ENCODE peak calls at places on chromosomes 6 and 20, in five cellular contexts. One of them, this sample, is unnamed.

GRCh38 chr6:120214097-120214496 is 864.5 kb upstream of the MAN1A1 start:
- DNase-seq in epithelial cell of esophagus: peak
- DNase-seq in fibroblast of mammary gland: peak
- DNase-seq in SK-N-SH: no peak
- DNase-seq in mesothelial cell of epicardium: no peak
- DNase-seq in this sample: no peak

GRCh38 chr6:159461998-159462397 is 231.0 kb downstream of the SOD2 start:
- DNase-seq in mesothelial cell of epicardium: no peak
- DNase-seq in fibroblast of mammary gland: no peak
- DNase-seq in SK-N-SH: no peak
- DNase-seq in epithelial cell of esophagus: no peak
- DNase-seq in this sample: no peak

GRCh38 chr6:101741474-101742171 is 348.1 kb downstream of the GRIK2 start:
- DNase-seq in SK-N-SH: no peak
- DNase-seq in fibroblast of mammary gland: no peak
- DNase-seq in epithelial cell of esophagus: no peak
- DNase-seq in mesothelial cell of epicardium: no peak
- DNase-seq in this sample: no peak

GRCh38 chr6:12356983-12357972 is 67.1 kb downstream of the EDN1 start:
- DNase-seq in epithelial cell of esophagus: peak
- DNase-seq in mesothelial cell of epicardium: no peak
- DNase-seq in SK-N-SH: no peak
- DNase-seq in fibroblast of mammary gland: peak
- DNase-seq in this sample: no peak

GRCh38 chr20:56418385-56418861 is 6.4 kb downstream of the CASS4 start:
- DNase-seq in SK-N-SH: no peak
- DNase-seq in mesothelial cell of epicardium: no peak
- DNase-seq in fibroblast of mammary gland: peak
- DNase-seq in epithelial cell of esophagus: no peak
- DNase-seq in this sample: no peak

GRCh38 chr6:151436814-151437213 is 15.1 kb downstream of the RMND1 start:
- DNase-seq in SK-N-SH: no peak
- DNase-seq in mesothelial cell of epicardium: no peak
- DNase-seq in epithelial cell of esophagus: peak
- DNase-seq in fibroblast of mammary gland: peak
- DNase-seq in this sample: no peak

GRCh38 chr6:138480279-138480949 is 18.9 kb downstream of the NHSL1 start:
- DNase-seq in SK-N-SH: no peak
- DNase-seq in epithelial cell of esophagus: no peak
- DNase-seq in mesothelial cell of epicardium: no peak
- DNase-seq in fibroblast of mammary gland: no peak
- DNase-seq in this sample: no peak

GRCh38 chr6:102766946-102767345 is 1373.4 kb downstream of the GRIK2 start:
- DNase-seq in epithelial cell of esophagus: peak
- DNase-seq in fibroblast of mammary gland: peak
- DNase-seq in SK-N-SH: no peak
- DNase-seq in mesothelial cell of epicardium: no peak
- DNase-seq in this sample: no peak

GRCh38 chr20:56373942-56374341 is 15.2 kb downstream of the FAM210B start:
- DNase-seq in mesothelial cell of epicardium: no peak
- DNase-seq in fibroblast of mammary gland: peak
- DNase-seq in SK-N-SH: no peak
- DNase-seq in epithelial cell of esophagus: peak
- DNase-seq in this sample: no peak

GRCh38 chr6:2841264-2842138 is at the start of gene SERPINB1:
- DNase-seq in fibroblast of mammary gland: peak
- DNase-seq in SK-N-SH: peak
- DNase-seq in epithelial cell of esophagus: peak
- DNase-seq in mesothelial cell of epicardium: peak
- DNase-seq in this sample: peak

GRCh38 chr20:23147964-23148720 is 62.0 kb upstream of the CD93 start:
- DNase-seq in fibroblast of mammary gland: peak
- DNase-seq in SK-N-SH: no peak
- DNase-seq in mesothelial cell of epicardium: no peak
- DNase-seq in epithelial cell of esophagus: peak
- DNase-seq in this sample: no peak

GRCh38 chr6:18509871-18510643 is 122.9 kb downstream of the RNF144B start:
- DNase-seq in SK-N-SH: no peak
- DNase-seq in mesothelial cell of epicardium: no peak
- DNase-seq in fibroblast of mammary gland: no peak
- DNase-seq in epithelial cell of esophagus: no peak
- DNase-seq in this sample: no peak

GRCh38 chr6:39009476-39009875 is 39.1 kb upstream of the GLP1R start:
- DNase-seq in mesothelial cell of epicardium: no peak
- DNase-seq in epithelial cell of esophagus: no peak
- DNase-seq in fibroblast of mammary gland: no peak
- DNase-seq in SK-N-SH: no peak
- DNase-seq in this sample: no peak

GRCh38 chr6:50718566-50718965 is 5.2 kb downstream of the TFAP2D start:
- DNase-seq in SK-N-SH: no peak
- DNase-seq in epithelial cell of esophagus: no peak
- DNase-seq in mesothelial cell of epicardium: no peak
- DNase-seq in fibroblast of mammary gland: no peak
- DNase-seq in this sample: no peak

GRCh38 chr20:44104807-44105517 is 82.0 kb downstream of the JPH2 start:
- DNase-seq in fibroblast of mammary gland: peak
- DNase-seq in epithelial cell of esophagus: peak
- DNase-seq in mesothelial cell of epicardium: no peak
- DNase-seq in SK-N-SH: peak
- DNase-seq in this sample: no peak

GRCh38 chr6:16033214-16033613 is 95.7 kb upstream of the MYLIP start:
- DNase-seq in mesothelial cell of epicardium: no peak
- DNase-seq in SK-N-SH: no peak
- DNase-seq in epithelial cell of esophagus: no peak
- DNase-seq in fibroblast of mammary gland: no peak
- DNase-seq in this sample: no peak

GRCh38 chr6:113634352-113635163 is 222.6 kb upstream of the MARCKS start:
- DNase-seq in fibroblast of mammary gland: peak
- DNase-seq in epithelial cell of esophagus: peak
- DNase-seq in mesothelial cell of epicardium: no peak
- DNase-seq in SK-N-SH: no peak
- DNase-seq in this sample: no peak

GRCh38 chr20:61956396-61957342 is 109.0 kb downstream of the TAF4 start:
- DNase-seq in fibroblast of mammary gland: peak
- DNase-seq in epithelial cell of esophagus: no peak
- DNase-seq in SK-N-SH: no peak
- DNase-seq in mesothelial cell of epicardium: peak
- DNase-seq in this sample: no peak

GRCh38 chr20:20017852-20018245 is 687 bp downstream of the NAA20 start:
- DNase-seq in fibroblast of mammary gland: no peak
- DNase-seq in epithelial cell of esophagus: peak
- DNase-seq in SK-N-SH: no peak
- DNase-seq in mesothelial cell of epicardium: no peak
- DNase-seq in this sample: no peak

GRCh38 chr6:55734256-55734655 is 141.1 kb downstream of the BMP5 start:
- DNase-seq in epithelial cell of esophagus: peak
- DNase-seq in SK-N-SH: no peak
- DNase-seq in fibroblast of mammary gland: no peak
- DNase-seq in mesothelial cell of epicardium: no peak
- DNase-seq in this sample: no peak

GRCh38 chr6:4402477-4402976 is 267.2 kb upstream of the ECI2 start:
- DNase-seq in fibroblast of mammary gland: peak
- DNase-seq in epithelial cell of esophagus: peak
- DNase-seq in SK-N-SH: no peak
- DNase-seq in mesothelial cell of epicardium: no peak
- DNase-seq in this sample: no peak

GRCh38 chr6:148217921-148218320 is 124.7 kb upstream of the SASH1 start:
- DNase-seq in epithelial cell of esophagus: no peak
- DNase-seq in fibroblast of mammary gland: no peak
- DNase-seq in mesothelial cell of epicardium: no peak
- DNase-seq in SK-N-SH: no peak
- DNase-seq in this sample: no peak

GRCh38 chr6:2990179-2990931 is 9.3 kb upstream of the NQO2 start:
- DNase-seq in mesothelial cell of epicardium: peak
- DNase-seq in SK-N-SH: no peak
- DNase-seq in fibroblast of mammary gland: peak
- DNase-seq in epithelial cell of esophagus: peak
- DNase-seq in this sample: no peak

GRCh38 chr6:31154436-31154835 is 3.2 kb downstream of the CCHCR1 start:
- DNase-seq in epithelial cell of esophagus: no peak
- DNase-seq in fibroblast of mammary gland: no peak
- DNase-seq in SK-N-SH: no peak
- DNase-seq in mesothelial cell of epicardium: no peak
- DNase-seq in this sample: no peak

GRCh38 chr20:32912688-32913087 is 54.0 kb downstream of the EFCAB8 start:
- DNase-seq in mesothelial cell of epicardium: no peak
- DNase-seq in SK-N-SH: no peak
- DNase-seq in epithelial cell of esophagus: no peak
- DNase-seq in fibroblast of mammary gland: peak
- DNase-seq in this sample: no peak

DNA sequence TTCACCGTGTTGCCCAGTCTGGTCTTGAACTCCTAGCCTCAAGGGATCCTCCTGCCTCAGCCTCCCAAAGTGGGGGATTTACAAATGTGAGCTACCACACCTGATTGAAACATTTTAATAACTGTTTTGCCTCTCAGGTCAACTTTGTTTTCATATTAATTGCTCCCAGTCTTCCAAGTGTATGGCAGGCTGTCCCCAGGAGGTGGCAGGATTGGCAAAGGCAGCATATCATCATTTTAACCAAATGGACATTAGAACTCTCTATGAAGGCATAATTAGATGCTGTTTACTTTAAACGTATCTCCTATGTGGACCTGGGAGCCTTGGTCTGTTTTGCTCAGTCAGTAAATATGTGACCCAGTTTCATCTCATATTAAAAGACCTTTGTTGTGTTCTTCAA is 59.2 kb upstream of the CSE1L start:
- DNase-seq in fibroblast of mammary gland: no peak
- DNase-seq in SK-N-SH: peak
- DNase-seq in mesothelial cell of epicardium: no peak
- DNase-seq in epithelial cell of esophagus: peak
- DNase-seq in this sample: no peak
- TF ChIP-seq CTCF in fibroblast of mammary gland: peak
- TF ChIP-seq CTCF in SK-N-SH: peak
- TF ChIP-seq CTCF in mesothelial cell of epicardium: no peak
- TF ChIP-seq CTCF in epithelial cell of esophagus: peak
- TF ChIP-seq CTCF in this sample: no peak

DNA sequence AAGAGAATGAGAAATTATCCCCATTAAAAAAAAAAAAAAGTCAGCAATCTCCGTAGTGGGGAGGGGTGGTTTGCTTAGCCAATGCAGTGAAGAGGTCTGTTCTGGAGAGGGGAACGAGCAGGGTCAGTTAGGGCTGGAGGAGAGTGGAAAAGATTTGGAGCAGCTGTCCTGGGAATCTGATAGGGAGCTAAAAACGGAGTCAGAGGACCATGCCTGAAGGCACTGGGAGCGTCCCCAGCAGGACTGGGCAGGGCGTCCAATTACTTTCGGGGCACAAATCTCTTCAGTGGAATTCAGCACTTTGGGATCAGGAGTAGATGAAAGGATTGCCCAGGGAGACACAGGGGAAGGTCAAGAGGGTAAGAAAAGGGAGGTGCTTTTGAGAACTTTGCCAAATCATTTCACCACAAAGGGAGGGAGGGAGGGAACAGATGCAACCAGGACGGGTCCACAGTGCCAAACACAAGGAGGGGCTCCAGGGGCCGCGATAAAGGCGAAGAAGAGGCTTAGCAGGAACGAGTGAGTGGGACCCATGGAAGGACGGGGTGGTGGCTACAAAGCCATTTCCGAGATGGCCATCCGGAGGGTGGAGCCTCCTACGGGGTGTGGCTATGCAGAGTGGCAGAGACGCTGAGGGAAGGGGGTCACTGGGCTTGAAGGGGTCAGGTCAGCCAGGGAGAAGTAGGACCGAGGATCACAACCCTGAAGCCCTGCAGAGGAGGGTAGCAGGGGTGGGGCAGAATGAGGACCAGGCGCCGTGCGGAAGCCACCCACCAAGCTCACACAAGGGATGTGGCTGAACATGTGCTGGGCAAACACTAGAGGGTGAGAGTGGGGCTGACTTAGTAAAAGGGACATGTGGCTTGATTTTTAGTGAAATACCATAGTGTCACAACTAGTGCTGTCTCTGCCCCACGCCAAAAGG is 180.1 kb upstream of the RREB1 start:
- DNase-seq in mesothelial cell of epicardium: no peak
- DNase-seq in epithelial cell of esophagus: no peak
- DNase-seq in fibroblast of mammary gland: no peak
- DNase-seq in SK-N-SH: peak
- DNase-seq in this sample: no peak
- TF ChIP-seq CTCF in mesothelial cell of epicardium: no peak
- TF ChIP-seq CTCF in epithelial cell of esophagus: no peak
- TF ChIP-seq CTCF in fibroblast of mammary gland: no peak
- TF ChIP-seq CTCF in SK-N-SH: no peak
- TF ChIP-seq CTCF in this sample: no peak

GRCh38 chr6:17091122-17091521 is 10.7 kb upstream of the STMND1 start:
- DNase-seq in fibroblast of mammary gland: peak
- DNase-seq in epithelial cell of esophagus: peak
- DNase-seq in SK-N-SH: no peak
- DNase-seq in mesothelial cell of epicardium: no peak
- DNase-seq in this sample: no peak
- TF ChIP-seq CTCF in fibroblast of mammary gland: peak
- TF ChIP-seq CTCF in epithelial cell of esophagus: peak
- TF ChIP-seq CTCF in SK-N-SH: peak
- TF ChIP-seq CTCF in mesothelial cell of epicardium: peak
- TF ChIP-seq CTCF in this sample: no peak

GRCh38 chr6:74161380-74161779 is 465.4 kb downstream of the CD109 start:
- DNase-seq in SK-N-SH: no peak
- DNase-seq in mesothelial cell of epicardium: no peak
- DNase-seq in fibroblast of mammary gland: no peak
- DNase-seq in epithelial cell of esophagus: no peak
- DNase-seq in this sample: no peak

GRCh38 chr6:74167951-74168350 is 471.9 kb downstream of the CD109 start:
- DNase-seq in SK-N-SH: no peak
- DNase-seq in epithelial cell of esophagus: no peak
- DNase-seq in fibroblast of mammary gland: no peak
- DNase-seq in mesothelial cell of epicardium: no peak
- DNase-seq in this sample: no peak

GRCh38 chr6:74167506-74167905 is 471.5 kb downstream of the CD109 start:
- DNase-seq in fibroblast of mammary gland: no peak
- DNase-seq in epithelial cell of esophagus: no peak
- DNase-seq in mesothelial cell of epicardium: no peak
- DNase-seq in SK-N-SH: no peak
- DNase-seq in this sample: no peak

GRCh38 chr6:74170118-74170517 is 474.1 kb downstream of the CD109 start:
- DNase-seq in epithelial cell of esophagus: peak
- DNase-seq in fibroblast of mammary gland: peak
- DNase-seq in mesothelial cell of epicardium: no peak
- DNase-seq in SK-N-SH: no peak
- DNase-seq in this sample: no peak

GRCh38 chr6:74166849-74167248 is 470.8 kb downstream of the CD109 start:
- DNase-seq in SK-N-SH: no peak
- DNase-seq in epithelial cell of esophagus: peak
- DNase-seq in mesothelial cell of epicardium: no peak
- DNase-seq in fibroblast of mammary gland: peak
- DNase-seq in this sample: no peak
- TF ChIP-seq CTCF in SK-N-SH: no peak
- TF ChIP-seq CTCF in epithelial cell of esophagus: no peak
- TF ChIP-seq CTCF in mesothelial cell of epicardium: no peak
- TF ChIP-seq CTCF in fibroblast of mammary gland: no peak
- TF ChIP-seq CTCF in this sample: no peak